ENCODE peak calls at places on chromosomes 13 and 19, in four cellular contexts. A, E, S and V are unnamed samples.

GRCh38 chr13:43077446-43077845 is 54.1 kb downstream of the DNAJC15 start:
- DNase-seq in A (no peak), E (no peak), S (no peak), V (no peak)

GRCh38 chr19:7716762-7717161 is 14.8 kb upstream of the FCER2 start:
- DNase-seq in A (no peak), E (no peak), S (no peak), V (no peak)

GRCh38 chr19:52070496-52070895 is 21.9 kb upstream of the ZNF432 start:
- DNase-seq in A (no peak), E (no peak), S (no peak), V (no peak)

GRCh38 chr19:4916292-4917082 is 7.2 kb downstream of the UHRF1 start:
- DNase-seq in A (no peak), E (no peak), S (no peak), V (no peak)

GRCh38 chr19:47742636-47743035 is 2.7 kb upstream of the NOP53 start:
- DNase-seq in A (no peak), E (no peak), S (no peak), V (no peak)

GRCh38 chr19:5895409-5895808 is 8.2 kb downstream of the NDUFA11 start:
- DNase-seq in A (no peak), E (no peak), S (no peak), V (no peak)

GRCh38 chr19:33610588-33610987 is 11.2 kb upstream of the CHST8 start:
- DNase-seq in A (no peak), E (no peak), S (no peak), V (no peak)

GRCh38 chr13:36088001-36088400 is 43.2 kb downstream of the DCLK1 start:
- DNase-seq in A (no peak), E (no peak), S (no peak), V (no peak)

GRCh38 chr19:42440357-42441046 is 2.2 kb downstream of the CXCL17 start:
- DNase-seq in A (peak), E (peak), S (peak), V (peak)

GRCh38 chr19:14450168-14450874 is 17.2 kb downstream of the PKN1 start:
- DNase-seq in A (peak), E (peak), S (peak), V (peak)

GRCh38 chr13:21025539-21025938 is 35.8 kb downstream of the LATS2 start:
- DNase-seq in A (no peak), E (no peak), S (no peak), V (no peak)

GRCh38 chr13:114151565-114152284 is 19.3 kb upstream of the RASA3 start:
- DNase-seq in A (no peak), E (no peak), S (no peak), V (no peak)

GRCh38 chr19:48478339-48479061 is 9.3 kb downstream of the CYTH2 start:
- DNase-seq in A (no peak), E (no peak), S (no peak), V (no peak)

GRCh38 chr19:20278342-20278741 is 111.3 kb downstream of the ZNF486 start:
- DNase-seq in A (peak), E (no peak), S (no peak), V (no peak)

GRCh38 chr13:39107484-39108040 is 69.3 kb downstream of the NHLRC3 start:
- DNase-seq in A (no peak), E (no peak), S (no peak), V (no peak)

GRCh38 chr13:66765559-66765958 is 464.6 kb downstream of the PCDH9 start:
- DNase-seq in A (no peak), E (no peak), S (no peak), V (no peak)

GRCh38 chr19:41811036-41811435 is 14.6 kb downstream of the CEACAM3 start:
- DNase-seq in A (no peak), E (no peak), S (no peak), V (no peak)

GRCh38 chr19:18478545-18479311 is 40.8 kb upstream of the ISYNA1 start:
- DNase-seq in A (peak), E (peak), S (peak), V (peak)

GRCh38 chr13:40589285-40590109 is 76.9 kb downstream of the FOXO1 start:
- DNase-seq in A (peak), E (peak), S (peak), V (no peak)

GRCh38 chr13:96816261-96816660 is 178.0 kb downstream of the OXGR1 start:
- DNase-seq in A (no peak), E (no peak), S (no peak), V (no peak)

GRCh38 chr13:93621966-93622365 is 395.4 kb downstream of the GPC6 start:
- DNase-seq in A (no peak), E (no peak), S (no peak), V (no peak)

GRCh38 chr13:51764184-51765141 is 39.5 kb downstream of the DHRS12 start:
- DNase-seq in A (no peak), E (peak), S (peak), V (peak)

GRCh38 chr13:23752111-23753001 is 136.8 kb downstream of the MIPEP start:
- DNase-seq in A (no peak), E (no peak), S (no peak), V (no peak)

GRCh38 chr19:9906475-9907087 is 29.7 kb downstream of the OLFM2 start:
- DNase-seq in A (no peak), E (no peak), S (no peak), V (no peak)

GRCh38 chr13:100707818-100708740 is 33.5 kb upstream of the TMTC4 start:
- DNase-seq in A (no peak), E (no peak), S (no peak), V (no peak)

GRCh38 chr19:34136127-34136526 is 36.2 kb upstream of the LSM14A start:
- DNase-seq in A (no peak), E (no peak), S (no peak), V (no peak)

GRCh38 chr13:108676620-108677019 is 47.2 kb downstream of the MYO16 start:
- DNase-seq in A (no peak), E (no peak), S (no peak), V (no peak)

GRCh38 chr13:51524846-51525566 is 59.3 kb upstream of the WDFY2 start:
- DNase-seq in A (no peak), E (no peak), S (no peak), V (no peak)

GRCh38 chr13:40460116-40460515 is 206.3 kb downstream of the FOXO1 start:
- DNase-seq in A (no peak), E (no peak), S (no peak), V (no peak)

GRCh38 chr13:95153647-95154405 is 147.4 kb downstream of the ABCC4 start:
- DNase-seq in A (no peak), E (no peak), S (no peak), V (no peak)

GRCh38 chr19:18939922-18940775 is 868 bp downstream of the HOMER3 start:
- DNase-seq in A (peak), E (peak), S (no peak), V (no peak)

GRCh38 chr19:22144394-22144793 is 52.4 kb downstream of the ZNF676 start:
- DNase-seq in A (no peak), E (no peak), S (peak), V (no peak)

GRCh38 chr19:16446108-16447014 is 25.4 kb downstream of the EPS15L1 start:
- DNase-seq in A (no peak), E (no peak), S (no peak), V (no peak)

GRCh38 chr13:42728507-42729180 is 52.7 kb upstream of the FAM216B start:
- DNase-seq in A (no peak), E (no peak), S (no peak), V (no peak)

GRCh38 chr13:66513728-66514127 is 716.4 kb downstream of the PCDH9 start:
- DNase-seq in A (no peak), E (no peak), S (no peak), V (no peak)

GRCh38 chr19:32748497-32748896 is 28.9 kb downstream of the TDRD12 start:
- DNase-seq in A (no peak), E (no peak), S (peak), V (no peak)

GRCh38 chr13:87122551-87122950 is 548.6 kb upstream of the SLITRK5 start:
- DNase-seq in A (no peak), E (no peak), S (no peak), V (no peak)

GRCh38 chr13:27419333-27419732 is 5.1 kb upstream of the GTF3A start:
- DNase-seq in A (no peak), E (no peak), S (no peak), V (no peak)

GRCh38 chr19:14530005-14530348 is 583 bp downstream of the TECR start:
- DNase-seq in A (no peak), E (no peak), S (peak), V (no peak)